ENCODE peak calls at places on chromosomes 5 and 9, in nine cellular contexts. L is uterus; X is upper lobe of right lung; H is ovary; Z is endothelial cell of umbilical vein; C is Peyer's patch; S is CD8-positive, alpha-beta memory T cell; Q is fibroblast of lung; N is PC-9. V is an unnamed sample.
A peak's percentile ranks its signal among the peaks of the same experiment; 100 is the strongest.

GRCh38 chr9:132858756-132859155 is 19.3 kb downstream of the AK8 start:
- DNase-seq in L (no peak), X (no peak), H (no peak), Z (no peak), C (no peak), S (no peak), Q (no peak), N (no peak), V (no peak)

GRCh38 chr5:77129386-77129785 is 42.3 kb upstream of the ZBED3 start:
- DNase-seq in L (peak; percentile 37), X (no peak), H (peak; percentile 44), Z (peak; percentile 17), C (no peak), S (no peak), Q (peak; percentile 41), N (peak; percentile 31), V (no peak)

GRCh38 chr9:34664281-34665108 is 2.0 kb upstream of the CCL27 start:
- DNase-seq in L (peak; percentile 79), X (peak; percentile 84), H (peak; percentile 76), Z (peak; percentile 80), C (peak; percentile 90), S (peak; percentile 80), Q (peak; percentile 69), N (peak; percentile 49), V (no peak)

GRCh38 chr9:28848671-28849070 is 1275.4 kb upstream of the C9orf72 start:
- DNase-seq in L (no peak), X (no peak), H (no peak), Z (no peak), C (no peak), S (no peak), Q (no peak), N (no peak), V (no peak)

GRCh38 chr9:22201256-22201655 is 192.2 kb upstream of the CDKN2B start:
- DNase-seq in L (no peak), X (no peak), H (no peak), Z (no peak), C (no peak), S (no peak), Q (no peak), N (no peak), V (no peak)

GRCh38 chr5:167837127-167837526 is 454.3 kb upstream of the WWC1 start:
- DNase-seq in L (no peak), X (no peak), H (no peak), Z (no peak), C (no peak), S (no peak), Q (no peak), N (no peak), V (no peak)

GRCh38 chr9:121399883-121400607 is 30.0 kb upstream of the STOM start:
- DNase-seq in L (no peak), X (no peak), H (no peak), Z (peak; percentile 82), C (no peak), S (no peak), Q (peak; percentile 85), N (no peak), V (no peak)

GRCh38 chr5:133460172-133460758 is 152.1 kb downstream of the FSTL4 start:
- DNase-seq in L (no peak), X (no peak), H (no peak), Z (no peak), C (no peak), S (no peak), Q (peak; percentile 2), N (peak; percentile 21), V (no peak)

GRCh38 chr5:174283176-174283575 is 237.7 kb downstream of the NSG2 start:
- DNase-seq in L (no peak), X (no peak), H (no peak), Z (no peak), C (no peak), S (no peak), Q (no peak), N (no peak), V (no peak)

GRCh38 chr9:68500457-68501158 is 40.1 kb downstream of the TMEM252 start:
- DNase-seq in L (no peak), X (no peak), H (no peak), Z (no peak), C (no peak), S (no peak), Q (peak; percentile 60), N (no peak), V (no peak)

GRCh38 chr5:135800656-135801055 is 33.8 kb upstream of the SLC25A48 start:
- DNase-seq in L (no peak), X (no peak), H (no peak), Z (no peak), C (no peak), S (no peak), Q (no peak), N (no peak), V (no peak)
- H3K27me3 ChIP-seq in L (no peaks in the 10 kb centered on the region), X (peaks cover 39% of the 10 kb centered on the region), H (no peaks in the 10 kb centered on the region), Z (no peaks in the 10 kb centered on the region), C (no peaks in the 10 kb centered on the region), S (peaks cover 12% of the 10 kb centered on the region), Q (no peaks in the 10 kb centered on the region), N (peaks cover 64% of the 10 kb centered on the region), V (no peaks in the 10 kb centered on the region)

DNA sequence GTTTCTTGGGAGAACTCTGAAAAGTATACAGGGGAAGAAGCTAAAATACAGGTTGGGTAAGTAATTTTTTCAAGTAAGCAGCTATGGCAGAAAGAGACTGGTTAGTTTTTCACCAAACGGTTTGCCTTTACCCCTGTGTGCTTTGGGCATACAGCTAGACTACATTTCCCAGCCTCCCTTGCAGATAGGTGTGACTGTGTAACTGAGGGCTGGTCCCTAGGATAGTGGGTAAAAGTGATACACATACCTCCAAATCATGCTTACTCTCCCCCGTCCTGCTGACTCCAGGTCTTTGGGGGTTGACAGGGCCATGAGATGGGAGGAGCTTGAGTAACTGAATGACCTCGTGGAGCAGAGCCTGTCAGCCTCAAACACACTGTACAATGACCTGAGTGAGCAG is 208.6 kb upstream of the GDNF start:
- DNase-seq in L (no peak), X (no peak), H (no peak), Z (no peak), C (no peak), S (no peak), Q (no peak), N (no peak), V (no peak)
- H3K4me1 ChIP-seq in L (no peaks in the 10 kb centered on the region), X (no peaks in the 10 kb centered on the region), H (no peaks in the 10 kb centered on the region), Z (no peaks in the 10 kb centered on the region), C (no peaks in the 10 kb centered on the region), S (no peaks in the 10 kb centered on the region), Q (no peaks in the 10 kb centered on the region), N (no peaks in the 10 kb centered on the region), V (no peaks in the 10 kb centered on the region)

GRCh38 chr9:128087262-128087661 is 19.2 kb downstream of the SLC25A25 start:
- DNase-seq in L (no peak), X (no peak), H (no peak), Z (no peak), C (no peak), S (no peak), Q (no peak), N (no peak), V (no peak)
- H3K27ac ChIP-seq in L (no peak overlapping the region), X (no peak overlapping the region), H (no peak overlapping the region), Z (no peak overlapping the region), C (no peak overlapping the region), S (no peak overlapping the region), Q (no peak overlapping the region), N (no peak overlapping the region), V (no peak overlapping the region)

DNA sequence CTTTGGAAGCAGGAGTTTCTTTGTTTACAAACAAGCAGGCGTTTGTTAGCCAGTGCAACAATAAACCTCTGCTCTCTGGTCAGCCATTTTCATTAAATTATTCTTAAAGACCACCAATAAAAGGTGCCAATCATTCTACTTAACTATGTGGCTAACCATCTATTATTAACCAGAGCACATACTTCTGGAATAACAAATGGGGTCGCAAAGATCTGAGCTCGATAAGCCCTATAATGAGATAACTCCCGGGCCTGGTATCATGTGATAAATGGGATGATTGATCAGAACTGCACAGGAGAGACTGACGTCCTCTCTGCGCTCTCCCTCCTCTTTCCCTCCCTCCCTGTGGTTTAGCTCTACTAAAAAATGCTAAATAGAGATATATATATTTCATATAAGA is 488.2 kb downstream of the NTRK2 start:
- DNase-seq in L (no peak), X (no peak), H (no peak), Z (no peak), C (no peak), S (no peak), Q (no peak), N (no peak), V (no peak)
- H3K27me3 ChIP-seq in L (no peaks in the 10 kb centered on the region), X (no peaks in the 10 kb centered on the region), H (no peaks in the 10 kb centered on the region), Z (no peaks in the 10 kb centered on the region), C (no peaks in the 10 kb centered on the region), S (no peaks in the 10 kb centered on the region), Q (no peaks in the 10 kb centered on the region), N (peaks cover 33% of the 10 kb centered on the region), V (no peaks in the 10 kb centered on the region)

GRCh38 chr5:73822989-73823339 is 197.0 kb downstream of the ARHGEF28 start:
- DNase-seq in L (no peak), X (no peak), H (no peak), Z (peak; percentile 35), C (no peak), S (no peak), Q (peak; percentile 32), N (peak; percentile 18), V (no peak)

GRCh38 chr5:73820321-73820720 is 194.3 kb downstream of the ARHGEF28 start:
- DNase-seq in L (no peak), X (no peak), H (no peak), Z (no peak), C (no peak), S (no peak), Q (no peak), N (peak; percentile 41), V (no peak)

GRCh38 chr5:73821003-73821402 is 195.0 kb downstream of the ARHGEF28 start:
- DNase-seq in L (no peak), X (no peak), H (no peak), Z (peak; percentile 22), C (no peak), S (no peak), Q (no peak), N (no peak), V (no peak)

GRCh38 chr5:73823508-73823925 is 197.5 kb downstream of the ARHGEF28 start:
- DNase-seq in L (no peak), X (no peak), H (no peak), Z (peak; percentile 21), C (no peak), S (no peak), Q (no peak), N (no peak), V (no peak)

GRCh38 chr5:73822276-73822988 is 196.4 kb downstream of the ARHGEF28 start:
- DNase-seq in L (no peak), X (no peak), H (no peak), Z (no peak), C (no peak), S (no peak), Q (no peak), N (no peak), V (no peak)
- H3K4me1 ChIP-seq in L (peaks cover 7% of the 10 kb centered on the region), X (peaks cover 8% of the 10 kb centered on the region), H (peaks cover 19% of the 10 kb centered on the region), Z (peaks cover 17% of the 10 kb centered on the region), C (no peaks in the 10 kb centered on the region), S (no peaks in the 10 kb centered on the region), Q (peaks cover 5% of the 10 kb centered on the region), N (peaks cover 98% of the 10 kb centered on the region), V (peaks cover 9% of the 10 kb centered on the region)

V was measured in esophagus squamous epithelium.